ENCODE peak calls at places on chromosomes 7 and 10, in four cellular contexts. O is IMR-90, T is H9, W is H1. C is an unnamed sample.

GRCh38 chr10:63068246-63068645 is 64.9 kb upstream of the NRBF2 start:
- DNase-seq in T (no peak), O (no peak), W (no peak), C (no peak)

GRCh38 chr10:130301026-130301892 is 165.1 kb downstream of the GLRX3 start:
- DNase-seq in T (no peak), O (no peak), W (no peak), C (no peak)

GRCh38 chr10:62616885-62617635 is 187.5 kb upstream of the ADO start:
- DNase-seq in T (no peak), W (no peak), O (no peak), C (no peak)

GRCh38 chr10:18886102-18886501 is 162.5 kb upstream of the MALRD1 start:
- DNase-seq in O (peak; percentile 66), T (no peak), W (no peak), C (no peak)

GRCh38 chr10:70132098-70133029 is at the start of gene AIFM2:
- DNase-seq in W (peak; percentile 85), T (peak; percentile 79), O (peak; percentile 61), C (peak; percentile 78)

GRCh38 chr7:101140339-101140699 is 13.4 kb downstream of the SERPINE1 start:
- DNase-seq in W (no peak), O (peak; percentile 57), T (no peak), C (no peak)

GRCh38 chr10:78515037-78515872 is 481.6 kb downstream of the RPS24 start:
- DNase-seq in O (no peak), W (peak; percentile 32), T (peak; percentile 4), C (no peak)

GRCh38 chr7:130899638-130900401 is 165.8 kb upstream of the KLF14 start:
- DNase-seq in O (no peak), T (no peak), W (no peak), C (no peak)

GRCh38 chr7:18123508-18124239 is 96.0 kb upstream of the PRPS1L1 start:
- DNase-seq in T (no peak), W (no peak), O (no peak), C (no peak)

GRCh38 chr7:15686957-15687644 is 618 bp upstream of the MEOX2 start:
- DNase-seq in W (peak; percentile 56), O (no peak), T (peak; percentile 36), C (peak; percentile 11)

GRCh38 chr10:28326516-28327493 is 23.9 kb upstream of the MPP7 start:
- DNase-seq in O (peak; percentile 63), T (peak; percentile 36), W (no peak), C (peak; percentile 43)

GRCh38 chr7:92039900-92040299 is 94.4 kb downstream of the CYP51A1 start:
- DNase-seq in W (no peak), T (no peak), O (no peak), C (no peak)

GRCh38 chr7:74514131-74514591 is 60.5 kb downstream of the GTF2IRD1 start:
- DNase-seq in O (no peak), T (no peak), W (no peak), C (no peak)

GRCh38 chr7:40019558-40019957 is 69.5 kb downstream of the CDK13 start:
- DNase-seq in W (no peak), O (no peak), T (no peak), C (no peak)

GRCh38 chr10:72291019-72291532 is 17.4 kb downstream of the DDIT4 start:
- DNase-seq in W (no peak), T (no peak), O (no peak), C (no peak)

GRCh38 chr7:134371536-134371935 is 54.8 kb upstream of the SLC35B4 start:
- DNase-seq in O (no peak), W (no peak), T (no peak), C (no peak)

GRCh38 chr10:11373626-11374310 is 237.7 kb downstream of the USP6NL start:
- DNase-seq in T (no peak), O (no peak), W (no peak), C (no peak)

GRCh38 chr10:97466755-97467154 is 20.8 kb downstream of the ZDHHC16 start:
- DNase-seq in W (no peak), O (peak; percentile 37), T (no peak), C (peak; percentile 47)

GRCh38 chr7:46933596-46933995 is 648.3 kb downstream of the TNS3 start:
- DNase-seq in W (no peak), O (no peak), T (no peak), C (no peak)

GRCh38 chr10:58318346-58318745 is 16.5 kb upstream of the UBE2D1 start:
- DNase-seq in W (no peak), T (no peak), O (peak; percentile 15), C (no peak)

GRCh38 chr10:77810446-77811335 is 115.9 kb downstream of the DLG5 start:
- DNase-seq in W (no peak), T (no peak), O (no peak), C (no peak)

GRCh38 chr7:149865437-149865836 is 8.3 kb upstream of the ATP6V0E2 start:
- DNase-seq in W (no peak), O (peak; percentile 6), T (no peak), C (no peak)

GRCh38 chr10:114634607-114634974 is 23.5 kb downstream of the ABLIM1 start:
- DNase-seq in T (no peak), W (no peak), O (peak; percentile 93), C (peak; percentile 81)

GRCh38 chr10:48535416-48536225 is 69.3 kb downstream of the ARHGAP22 start:
- DNase-seq in T (peak; percentile 67), O (no peak), W (peak; percentile 52), C (no peak)
- H4K5ac ChIP-seq in T (no peak overlapping the region), O (no peak overlapping the region), W (no peak overlapping the region), C (no peak overlapping the region)

GRCh38 chr7:123271856-123272255 is 72.1 kb upstream of the SLC13A1 start:
- DNase-seq in T (no peak), O (no peak), W (no peak), C (peak; percentile 69)
- H4K5ac ChIP-seq in T (no peak overlapping the region), O (no peak overlapping the region), W (no peak overlapping the region), C (no peak overlapping the region)

DNA sequence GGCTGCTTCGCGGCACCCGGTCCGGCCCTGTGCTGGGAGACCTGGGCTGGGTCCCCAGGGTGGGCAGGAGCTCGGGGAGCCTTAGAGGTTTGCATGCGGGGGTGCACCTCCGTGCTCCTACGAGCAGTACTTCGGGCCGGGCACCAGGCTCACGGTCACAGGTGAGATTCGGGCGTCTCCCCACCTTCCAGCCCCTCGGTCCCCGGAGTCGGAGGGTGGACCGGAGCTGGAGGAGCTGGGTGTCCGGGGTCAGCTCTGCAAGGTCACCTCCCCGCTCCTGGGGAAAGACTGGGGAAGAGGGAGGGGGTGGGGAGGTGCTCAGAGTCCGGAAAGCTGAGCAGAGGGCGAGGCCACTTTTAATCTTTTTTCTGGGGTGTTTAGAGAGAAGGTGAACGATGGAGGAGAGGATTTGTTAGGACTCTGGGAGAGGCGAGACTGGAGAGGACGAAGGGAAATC is 26.6 kb downstream of the PRSS2 start:
- DNase-seq in O (no peak), T (no peak), W (no peak), C (peak; percentile 32)
- H4K5ac ChIP-seq in O (no peak overlapping the region), T (no peak overlapping the region), W (peak overlapping the region; percentile 26), C (no peak overlapping the region)

DNA sequence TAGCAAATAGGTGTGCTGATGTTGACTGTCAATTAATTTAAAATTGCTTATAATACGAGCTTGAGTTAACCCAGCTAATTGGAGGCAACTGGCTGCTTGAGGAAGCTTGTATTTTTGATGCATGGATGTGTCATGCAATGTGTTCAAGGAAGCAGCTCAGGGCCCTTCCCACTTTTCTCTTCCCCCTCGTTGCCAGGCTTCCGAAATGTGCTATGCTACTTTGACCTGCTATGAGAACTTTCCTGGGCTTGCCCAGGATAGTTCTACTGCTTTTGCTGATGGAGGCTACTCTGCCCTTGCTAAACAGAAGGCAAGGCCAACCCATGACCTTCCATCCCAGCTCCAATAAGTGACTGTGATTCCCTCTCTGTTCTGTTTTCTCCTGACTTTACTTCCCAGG is 24.4 kb downstream of the PLCE1 start:
- DNase-seq in O (no peak), T (no peak), W (no peak), C (no peak)
- H4K5ac ChIP-seq in O (no peak overlapping the region), T (no peak overlapping the region), W (no peak overlapping the region), C (no peak overlapping the region)

GRCh38 chr7:70893422-70893821 is 238.5 kb upstream of the GALNT17 start:
- DNase-seq in T (peak; percentile 63), O (no peak), W (no peak), C (no peak)
- H4K5ac ChIP-seq in T (peak overlapping the region; percentile 34), O (no peak overlapping the region), W (no peak overlapping the region), C (peak overlapping the region; percentile 61)

DNA sequence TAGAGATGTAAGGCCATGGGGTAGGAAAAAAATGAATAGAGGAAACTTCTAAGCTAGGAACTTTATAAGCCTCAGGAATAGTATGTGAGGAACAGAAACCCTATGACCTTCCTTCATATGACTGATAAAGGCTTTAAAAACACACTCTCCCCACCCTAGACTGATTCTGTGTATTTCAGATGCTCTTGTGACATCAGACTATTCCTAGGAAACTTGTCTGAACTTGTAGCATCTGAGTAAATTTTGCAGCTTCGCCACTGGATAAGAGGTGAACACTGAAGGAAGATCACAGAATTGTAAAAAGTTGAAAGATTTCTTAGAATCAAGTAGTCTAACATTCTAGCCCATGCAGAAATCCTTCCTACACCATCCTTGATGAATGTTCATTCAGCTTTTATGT is 31.0 kb upstream of the CBLL1 start:
- DNase-seq in O (no peak), W (no peak), T (no peak), C (no peak)
- H4K5ac ChIP-seq in O (no peak overlapping the region), W (no peak overlapping the region), T (no peak overlapping the region), C (no peak overlapping the region)

DNA sequence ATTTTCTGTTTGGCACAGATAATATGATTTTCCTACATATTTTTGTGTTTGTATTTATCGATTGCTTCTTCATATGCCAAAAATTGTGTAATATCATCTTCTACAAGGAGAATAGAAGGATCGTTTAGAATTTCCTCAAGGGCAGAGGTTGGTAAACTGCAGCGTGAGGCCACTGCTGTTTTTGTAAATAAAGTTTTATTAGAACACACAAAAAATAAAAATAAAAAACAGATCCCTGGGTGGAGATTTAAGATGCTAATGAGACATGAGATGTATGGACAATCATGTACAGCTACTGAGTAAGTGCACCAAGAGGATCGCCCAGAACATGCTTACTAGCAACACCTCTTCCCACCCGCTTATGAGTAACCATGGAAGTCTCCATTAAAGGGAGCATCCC is 9.6 kb downstream of the LYZL2 start:
- DNase-seq in O (no peak), T (no peak), W (peak; percentile 16), C (no peak)
- H4K5ac ChIP-seq in O (no peak overlapping the region), T (no peak overlapping the region), W (no peak overlapping the region), C (no peak overlapping the region)

GRCh38 chr10:86483664-86484063 is 37.9 kb downstream of the WAPL start:
- DNase-seq in O (no peak), T (no peak), W (no peak), C (no peak)
- H4K5ac ChIP-seq in O (no peak overlapping the region), T (no peak overlapping the region), W (no peak overlapping the region), C (no peak overlapping the region)

GRCh38 chr7:66429498-66430163 is 199.1 kb upstream of the KCTD7 start:
- DNase-seq in T (no peak), W (no peak), O (no peak), C (peak; percentile 56)

GRCh38 chr7:66427956-66428355 is 200.7 kb upstream of the KCTD7 start:
- DNase-seq in W (no peak), O (no peak), T (no peak), C (no peak)

GRCh38 chr7:66426332-66426731 is 202.3 kb upstream of the KCTD7 start:
- DNase-seq in T (no peak), W (no peak), O (no peak), C (no peak)

GRCh38 chr7:66430164-66430545 is 198.5 kb upstream of the KCTD7 start:
- DNase-seq in W (no peak), T (no peak), O (no peak), C (no peak)

DNA sequence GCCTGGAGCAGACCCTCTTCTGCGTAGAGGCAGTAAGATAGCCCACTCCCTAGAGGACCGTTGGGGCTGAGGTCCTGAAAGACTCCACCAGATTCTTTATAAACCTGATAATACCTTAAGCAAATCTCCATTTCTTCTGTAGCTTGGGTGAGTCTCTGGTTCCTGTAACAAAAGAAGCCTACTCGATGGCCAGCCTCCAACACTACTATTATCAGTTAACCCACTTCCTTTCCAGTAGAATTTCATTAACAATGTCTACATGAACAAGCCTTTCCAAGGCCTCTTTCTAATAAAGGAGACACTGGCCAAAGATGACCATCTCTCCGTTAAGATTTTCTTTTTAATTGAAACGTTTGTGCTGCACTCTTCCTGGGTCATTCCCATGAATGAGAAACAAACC is 201.7 kb upstream of the KCTD7 start:
- DNase-seq in T (no peak), W (no peak), O (no peak), C (no peak)
- H4K5ac ChIP-seq in T (no peak overlapping the region), W (no peak overlapping the region), O (no peak overlapping the region), C (no peak overlapping the region)

C was measured in mesendoderm.